ENCODE peak calls at places on chromosomes 6 and 20, in seven cellular contexts. E, L, S, A, U, R and K are unnamed samples. For H3K4me1, the result is how much of the 10 kb centered on the place peaks cover.

GRCh38 chr20:35196313-35196712 is 24.4 kb downstream of the PROCR start:
- DNase-seq in E (no peak), L (no peak), S (no peak), A (no peak), U (no peak), R (peak), K (no peak)

GRCh38 chr20:20076297-20077065 is 24.1 kb downstream of the CFAP61 start:
- DNase-seq in E (no peak), L (no peak), S (no peak), A (no peak), U (no peak), R (peak), K (no peak)

GRCh38 chr20:5766085-5766764 is 16.0 kb downstream of the SHLD1 start:
- DNase-seq in E (no peak), L (no peak), S (no peak), A (no peak), U (no peak), R (no peak), K (no peak)

GRCh38 chr6:80382796-80383195 is 276.3 kb downstream of the BCKDHB start:
- DNase-seq in E (no peak), L (no peak), S (no peak), A (no peak), U (no peak), R (peak), K (no peak)

GRCh38 chr20:53960586-53961386 is 109.6 kb downstream of the BCAS1 start:
- DNase-seq in E (no peak), L (no peak), S (no peak), A (no peak), U (no peak), R (peak), K (no peak)

GRCh38 chr20:36572701-36573102 is 695 bp upstream of the TGIF2 start:
- DNase-seq in E (peak), L (peak), S (no peak), A (peak), U (peak), R (no peak), K (peak)

GRCh38 chr20:5844063-5844681 is 94.0 kb downstream of the SHLD1 start:
- DNase-seq in E (peak), L (no peak), S (no peak), A (no peak), U (no peak), R (no peak), K (no peak)

GRCh38 chr6:116979560-116979959 is 102.5 kb downstream of the RFX6 start:
- DNase-seq in E (no peak), L (no peak), S (no peak), A (no peak), U (no peak), R (no peak), K (no peak)

GRCh38 chr6:87151786-87152527 is 3.4 kb upstream of the ZNF292 start:
- DNase-seq in E (peak), L (peak), S (peak), A (no peak), U (peak), R (peak), K (no peak)

GRCh38 chr6:46969206-46969605 is 47.5 kb upstream of the ADGRF5 start:
- DNase-seq in E (no peak), L (no peak), S (no peak), A (no peak), U (no peak), R (no peak), K (no peak)

GRCh38 chr6:43219814-43220213 is 9.5 kb downstream of the DNPH1 start:
- DNase-seq in E (no peak), L (no peak), S (no peak), A (no peak), U (no peak), R (no peak), K (no peak)

GRCh38 chr6:3370361-3371221 is 86.3 kb downstream of the SLC22A23 start:
- DNase-seq in E (no peak), L (no peak), S (no peak), A (no peak), U (peak), R (no peak), K (no peak)

GRCh38 chr6:40344566-40345185 is 242.5 kb downstream of the LRFN2 start:
- DNase-seq in E (no peak), L (no peak), S (no peak), A (no peak), U (no peak), R (no peak), K (no peak)

GRCh38 chr6:105835373-105835772 is 250.8 kb upstream of the PRDM1 start:
- DNase-seq in E (no peak), L (no peak), S (no peak), A (peak), U (no peak), R (no peak), K (peak)

GRCh38 chr20:34111057-34111711 is 859 bp downstream of the EIF2S2 start:
- DNase-seq in E (no peak), L (peak), S (no peak), A (no peak), U (no peak), R (peak), K (no peak)

GRCh38 chr6:137892271-137892708 is 25.2 kb downstream of the TNFAIP3 start:
- DNase-seq in E (no peak), L (no peak), S (no peak), A (no peak), U (no peak), R (peak), K (no peak)

GRCh38 chr20:31355981-31356380 is 12.4 kb upstream of the DEFB118 start:
- DNase-seq in E (no peak), L (no peak), S (no peak), A (no peak), U (no peak), R (no peak), K (no peak)

DNA sequence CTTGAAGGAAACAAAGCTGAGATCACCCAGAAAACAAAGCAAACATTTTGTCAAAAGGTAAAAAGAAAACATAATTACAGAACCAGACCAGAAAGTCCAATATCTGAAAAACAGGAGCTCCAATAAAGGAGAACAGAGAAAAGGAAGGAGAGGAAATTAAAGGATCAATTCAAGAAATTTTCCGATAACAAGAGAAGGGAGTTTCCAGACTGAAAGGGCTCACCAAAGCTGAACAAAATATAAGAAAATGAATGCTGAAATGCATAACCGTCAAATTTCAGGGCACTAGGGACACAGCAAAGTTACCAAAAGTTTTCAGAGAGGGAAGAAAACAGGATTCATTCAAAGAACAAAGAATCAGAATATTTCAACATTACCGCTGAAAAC is 23.9 kb downstream of the ILRUN start:
- DNase-seq in E (no peak), L (no peak), S (no peak), A (no peak), U (no peak), R (no peak), K (no peak)
- H3K4me1 ChIP-seq in E (half or more), L (under half), S (under half), A (under half), U (under half), R (under half), K (under half)

GRCh38 chr20:25538838-25539665 is 46.3 kb downstream of the NINL start:
- DNase-seq in E (no peak), L (no peak), S (no peak), A (no peak), U (no peak), R (no peak), K (no peak)

GRCh38 chr20:25540273-25540672 is 45.1 kb downstream of the NINL start:
- DNase-seq in E (no peak), L (no peak), S (no peak), A (no peak), U (no peak), R (no peak), K (peak)

GRCh38 chr20:25537890-25538289 is 47.4 kb downstream of the NINL start:
- DNase-seq in E (no peak), L (no peak), S (no peak), A (no peak), U (no peak), R (no peak), K (no peak)

GRCh38 chr20:25541676-25542075 is 43.7 kb downstream of the NINL start:
- DNase-seq in E (no peak), L (no peak), S (no peak), A (no peak), U (no peak), R (peak), K (no peak)

DNA sequence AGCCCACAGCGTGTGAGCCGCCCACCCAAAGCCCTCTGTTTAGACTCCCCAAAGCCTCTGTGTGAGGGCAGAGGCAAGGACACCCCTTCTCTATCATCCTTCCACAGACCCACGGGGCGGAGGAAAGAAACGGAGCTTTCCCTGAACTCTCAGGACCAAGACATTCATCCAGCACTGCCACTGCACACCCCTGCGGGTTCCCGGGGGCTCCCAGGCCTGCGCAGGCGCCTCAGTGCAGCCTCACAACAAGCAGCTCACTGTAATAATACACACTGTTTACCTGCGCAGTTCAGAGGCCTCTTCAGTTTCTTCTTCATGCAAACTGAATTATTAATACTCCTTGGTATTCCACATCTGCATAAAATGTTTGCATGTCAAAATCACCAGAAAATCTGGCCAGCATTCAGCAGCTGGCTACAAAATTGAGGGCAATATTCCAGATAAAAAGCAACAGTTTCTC is 45.6 kb downstream of the NINL start:
- DNase-seq in E (no peak), L (no peak), S (no peak), A (no peak), U (no peak), R (peak), K (no peak)
- H3K4me1 ChIP-seq in E (under half), L (under half), S (under half), A (under half), U (under half), R (half or more), K (under half)

GRCh38 chr20:58024241-58024721 is 204.2 kb downstream of the ANKRD60 start:
- DNase-seq in E (no peak), L (no peak), S (no peak), A (no peak), U (no peak), R (no peak), K (no peak)

GRCh38 chr20:58026361-58026760 is 202.1 kb downstream of the ANKRD60 start:
- DNase-seq in E (no peak), L (no peak), S (no peak), A (no peak), U (no peak), R (no peak), K (no peak)

GRCh38 chr20:58025233-58025632 is 203.2 kb downstream of the ANKRD60 start:
- DNase-seq in E (no peak), L (no peak), S (peak), A (no peak), U (peak), R (no peak), K (no peak)

GRCh38 chr20:58023781-58024180 is 204.7 kb downstream of the ANKRD60 start:
- DNase-seq in E (no peak), L (no peak), S (no peak), A (no peak), U (no peak), R (no peak), K (no peak)

GRCh38 chr20:58028123-58028522 is 200.3 kb downstream of the ANKRD60 start:
- DNase-seq in E (no peak), L (no peak), S (peak), A (no peak), U (no peak), R (no peak), K (no peak)
- H3K4me1 ChIP-seq in E (under half), L (under half), S (under half), A (under half), U (under half), R (under half), K (under half)

DNA sequence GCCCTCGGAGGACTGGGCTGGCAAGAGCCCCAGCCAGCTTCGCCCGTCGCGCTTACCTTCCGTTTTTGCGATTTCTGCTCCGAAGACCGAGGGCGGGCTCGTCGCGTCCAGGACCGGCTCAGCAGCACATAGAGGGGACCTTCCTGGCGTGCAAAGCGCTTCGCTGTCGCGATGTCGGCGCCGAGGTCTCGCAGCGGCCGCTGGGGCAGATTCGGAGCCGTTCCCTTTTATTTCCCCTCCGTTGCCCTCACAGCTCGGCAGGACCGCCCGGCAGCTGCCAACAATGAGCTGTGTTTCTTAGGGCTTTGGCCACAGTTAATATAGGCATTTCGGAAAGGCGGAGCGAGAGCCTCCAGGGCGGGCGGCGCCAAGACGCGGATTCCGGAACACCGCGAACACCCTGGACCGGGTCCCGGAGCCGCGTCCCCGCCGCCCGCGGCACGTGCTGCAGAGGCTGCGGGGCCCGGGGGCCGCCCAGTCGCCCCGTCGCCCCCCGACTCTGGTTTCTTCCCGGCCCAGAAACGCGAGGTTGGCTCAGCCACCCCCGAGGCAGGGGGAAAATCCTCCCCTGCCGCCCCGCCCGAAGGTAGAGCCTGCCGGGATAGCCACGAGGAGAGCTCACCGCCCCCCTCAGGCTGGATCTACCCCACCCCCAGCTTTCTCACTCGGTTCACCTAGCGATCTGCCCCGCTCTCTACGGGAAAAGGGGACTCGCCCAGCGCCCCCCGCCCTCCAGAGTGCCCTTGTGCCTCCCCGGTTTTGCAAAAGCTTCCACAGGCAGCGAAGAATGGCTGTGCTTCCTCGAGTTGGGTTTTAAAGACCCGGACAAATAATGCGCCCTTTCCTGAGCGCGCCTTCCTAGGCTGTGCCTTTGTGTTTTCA is at the start of gene CITED2:
- DNase-seq in E (peak), L (peak), S (peak), A (peak), U (peak), R (peak), K (peak)
- H3K4me1 ChIP-seq in E (under half), L (under half), S (under half), A (under half), U (under half), R (under half), K (under half)